ENCODE peak calls at places on chromosomes 7 and 10, in five cellular contexts. M, O, X, H and E are unnamed samples.
A peak's percentile ranks its signal among the peaks of the same experiment; 100 is the strongest.

GRCh38 chr7:19982841-19983835 is 209.7 kb upstream of the TMEM196 start:
- DNase-seq in M (peak; percentile 58), O (no peak), X (peak; percentile 77), H (peak; percentile 54), E (no peak)

GRCh38 chr10:88194041-88194887 is 330.8 kb downstream of the PTEN start:
- DNase-seq in M (peak; percentile 56), O (no peak), X (peak; percentile 31), H (no peak), E (no peak)

GRCh38 chr10:43846968-43847367 is 198.3 kb upstream of the ZNF32 start:
- DNase-seq in M (no peak), O (no peak), X (no peak), H (no peak), E (no peak)

GRCh38 chr10:22631646-22632278 is 82.6 kb downstream of the PIP4K2A start:
- DNase-seq in M (peak; percentile 47), O (no peak), X (peak; percentile 50), H (no peak), E (no peak)

GRCh38 chr10:88892223-88892967 is 12.3 kb downstream of the STAMBPL1 start:
- DNase-seq in M (no peak), O (no peak), X (peak; percentile 68), H (no peak), E (no peak)

GRCh38 chr10:35096312-35096711 is 6.2 kb upstream of the CUL2 start:
- DNase-seq in M (no peak), O (no peak), X (no peak), H (no peak), E (no peak)

GRCh38 chr10:84204610-84205009 is 10.3 kb downstream of the CDHR1 start:
- DNase-seq in M (no peak), O (no peak), X (no peak), H (no peak), E (no peak)

GRCh38 chr10:10977978-10978377 is 39.7 kb upstream of the CELF2 start:
- DNase-seq in M (no peak), O (no peak), X (peak; percentile 16), H (no peak), E (no peak)

DNA sequence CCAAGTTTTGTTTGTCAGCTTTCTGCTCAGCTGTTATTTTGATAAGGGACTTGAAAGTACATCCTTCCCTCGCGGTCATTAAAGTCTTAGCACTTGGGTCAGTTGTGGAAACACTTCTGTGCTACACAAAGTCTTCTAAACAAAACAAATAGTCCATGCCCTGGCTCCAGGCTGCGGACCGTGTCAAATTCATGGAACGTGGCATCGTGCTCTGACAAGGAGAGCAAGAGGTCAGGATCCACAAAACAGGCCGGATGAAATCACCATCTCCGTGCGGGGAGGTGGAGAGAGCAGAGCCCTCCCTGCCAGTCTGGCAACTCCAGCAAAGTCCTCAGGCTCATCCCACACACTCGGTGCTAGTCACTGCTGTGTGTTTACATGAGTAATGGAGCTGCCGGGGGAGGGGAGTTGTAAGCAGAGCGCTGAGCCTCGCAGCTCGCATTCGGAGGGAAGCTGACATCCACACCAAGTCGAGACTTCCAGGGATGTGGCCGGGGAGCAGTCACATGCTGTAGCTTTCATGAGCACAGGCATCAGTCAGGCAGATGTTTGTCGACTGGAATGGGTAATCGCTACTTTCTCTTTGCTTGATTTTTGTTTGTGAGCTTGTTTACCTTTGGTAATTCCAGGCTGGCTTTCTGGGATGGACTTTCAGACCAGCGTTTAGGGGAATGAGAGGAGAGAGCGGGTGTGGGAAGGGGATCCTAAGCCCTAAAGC is 147.6 kb downstream of the ARID5B start:
- DNase-seq in M (peak; percentile 90), O (no peak), X (peak; percentile 99), H (peak; percentile 96), E (peak; percentile 89)
- TF ChIP-seq POLR2A in M (peak; percentile 69), O (peak; percentile 72), X (peak; percentile 99), H (peak; percentile 75), E (peak; percentile 44)

GRCh38 chr10:38010150-38010903 is at the start of gene ZNF33A:
- DNase-seq in M (peak; percentile 97), O (peak; percentile 58), X (peak; percentile 88), H (peak; percentile 95), E (peak; percentile 92)
- TF ChIP-seq POLR2A in M (peak; percentile 59), O (no peak), X (no peak), H (no peak), E (no peak)

DNA sequence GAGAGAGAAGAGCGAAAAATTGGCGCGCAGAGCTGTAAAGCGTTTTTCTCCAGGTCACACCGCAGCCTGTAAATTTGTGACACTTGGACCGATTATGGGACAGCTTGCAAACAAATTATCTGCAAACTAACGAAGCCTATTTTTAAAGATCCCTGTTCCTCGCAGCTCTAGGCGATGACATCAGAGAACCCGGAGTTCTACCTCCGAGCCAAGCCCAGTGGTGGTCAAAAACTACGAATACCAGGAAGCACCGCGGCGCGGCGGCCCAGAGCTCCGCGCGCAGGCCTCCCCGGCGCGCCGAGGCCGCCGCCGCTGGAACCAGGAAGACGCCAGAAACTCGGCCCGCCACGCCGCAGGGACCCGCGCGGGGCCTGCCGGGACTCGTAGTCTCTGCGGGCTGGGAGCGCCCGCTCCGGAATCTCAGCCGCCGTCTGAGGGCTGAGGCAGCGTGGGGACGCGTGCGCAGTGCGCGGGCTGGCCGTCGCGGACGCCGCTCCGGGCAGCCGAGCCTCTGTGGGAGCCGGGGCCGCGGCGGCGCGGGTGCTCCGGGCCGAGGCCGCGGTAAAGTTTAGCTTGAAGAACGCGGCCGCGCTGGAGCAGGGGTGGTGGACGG is at the start of gene PLEKHA1:
- DNase-seq in M (peak; percentile 98), O (peak; percentile 71), X (peak; percentile 91), H (peak; percentile 96), E (peak; percentile 96)
- TF ChIP-seq POLR2A in M (peak; percentile 64), O (no peak), X (no peak), H (peak; percentile 17), E (peak; percentile 97)

GRCh38 chr7:130872341-130872740 is 138.3 kb upstream of the KLF14 start:
- DNase-seq in M (no peak), O (no peak), X (peak; percentile 37), H (no peak), E (no peak)

GRCh38 chr7:130872756-130873448 is 138.9 kb upstream of the KLF14 start:
- DNase-seq in M (no peak), O (no peak), X (peak; percentile 43), H (no peak), E (no peak)

GRCh38 chr7:130875265-130875741 is 141.3 kb upstream of the KLF14 start:
- DNase-seq in M (peak; percentile 78), O (no peak), X (peak; percentile 44), H (peak; percentile 65), E (peak; percentile 47)

GRCh38 chr7:130875901-130876300 is 141.9 kb upstream of the KLF14 start:
- DNase-seq in M (no peak), O (no peak), X (peak; percentile 8), H (no peak), E (no peak)

DNA sequence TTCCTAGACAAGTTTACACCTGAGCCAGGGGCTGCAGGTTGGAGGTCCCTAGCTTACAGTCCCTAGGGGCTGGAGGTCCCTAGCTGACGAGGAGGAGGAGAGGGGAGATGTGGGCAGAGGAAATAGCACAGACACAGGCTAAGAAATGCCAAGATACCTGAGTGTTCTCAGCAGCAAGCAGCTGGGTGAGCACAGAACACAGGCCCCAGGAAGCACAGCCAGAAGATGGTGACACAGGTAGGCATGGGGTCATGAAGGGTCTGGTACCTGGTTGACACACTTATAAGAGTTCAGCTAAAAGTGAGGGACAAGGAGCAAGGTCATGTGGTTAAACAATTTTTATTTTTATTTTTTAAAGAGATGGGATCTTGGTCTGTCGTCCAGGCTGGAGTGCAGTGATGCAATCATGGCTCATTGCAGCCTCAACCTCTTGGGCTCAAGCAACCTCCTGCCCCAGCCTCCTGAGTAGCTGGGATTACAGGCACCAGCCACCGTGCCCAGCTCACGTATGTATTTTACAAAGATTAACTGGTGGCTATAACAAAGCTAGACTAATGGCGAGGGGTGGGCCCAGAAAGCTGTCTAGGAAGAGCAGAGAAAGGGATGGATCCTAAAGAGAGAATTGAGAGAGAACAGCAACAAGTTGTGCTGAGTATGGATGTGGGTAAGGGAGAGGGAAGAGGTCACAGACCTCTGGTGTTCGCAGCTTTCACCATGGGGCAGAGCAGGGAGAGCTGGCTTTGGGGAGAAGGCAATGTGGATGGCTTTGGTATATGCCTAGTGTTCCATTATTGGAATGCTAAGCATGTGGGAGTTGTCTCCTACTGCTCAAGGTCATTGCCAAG is 140.3 kb upstream of the KLF14 start:
- DNase-seq in M (no peak), O (no peak), X (peak; percentile 13), H (no peak), E (no peak)
- TF ChIP-seq POLR2A in M (no peak), O (no peak), X (no peak), H (no peak), E (no peak)

GRCh38 chr7:5523052-5523711 is 99.5 kb upstream of the TNRC18 start:
- DNase-seq in M (no peak), O (no peak), X (peak; percentile 54), H (no peak), E (no peak)
- TF ChIP-seq POLR2A in M (no peak), O (peak; percentile 78), X (no peak), H (no peak), E (no peak)

GRCh38 chr7:74375726-74376220 is 77.9 kb upstream of the GTF2IRD1 start:
- DNase-seq in M (no peak), O (no peak), X (no peak), H (no peak), E (no peak)
- TF ChIP-seq POLR2A in M (no peak), O (no peak), X (no peak), H (no peak), E (no peak)

GRCh38 chr10:104337527-104337984 is 709 bp downstream of the ITPRIP start:
- DNase-seq in M (peak; percentile 82), O (no peak), X (peak; percentile 37), H (peak; percentile 59), E (no peak)
- TF ChIP-seq POLR2A in M (peak; percentile 13), O (no peak), X (no peak), H (no peak), E (no peak)

DNA sequence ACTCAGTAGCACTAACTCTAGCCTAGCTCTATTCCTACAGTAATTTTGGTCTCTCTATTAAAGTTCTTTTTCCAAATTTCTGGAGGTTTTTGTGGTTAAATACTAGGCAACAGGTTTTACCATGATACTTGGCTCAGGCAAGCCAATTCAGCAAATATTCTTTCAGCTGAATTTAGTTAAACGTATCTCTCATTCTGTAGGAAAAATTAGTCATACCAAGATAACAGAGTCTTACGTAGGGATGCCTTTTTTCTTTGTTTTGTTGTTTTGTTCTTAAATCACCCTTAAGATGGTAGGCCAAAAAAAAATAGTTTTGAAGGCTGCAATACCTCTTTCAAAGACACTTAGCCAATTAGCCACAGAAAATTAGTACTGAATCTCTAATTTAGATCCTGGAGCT is 180.5 kb downstream of the MAGI2 start:
- DNase-seq in M (no peak), O (no peak), X (peak; percentile 70), H (no peak), E (no peak)
- TF ChIP-seq POLR2A in M (no peak), O (no peak), X (no peak), H (no peak), E (no peak)